ENCODE peak calls at places on chromosomes 6 and 20, in nine cellular contexts. One of them, this sample, is unnamed.

GRCh38 chr20:11849976-11850670 is 67.6 kb upstream of the BTBD3 start:
- DNase-seq in pancreas: no peak
- DNase-seq in ascending aorta: no peak
- DNase-seq in BE2C: no peak
- DNase-seq in heart left ventricle: no peak
- DNase-seq in fibroblast of lung: peak
- DNase-seq in left ventricle myocardium inferior: no peak
- DNase-seq in AG09309: peak
- DNase-seq in A549: no peak
- DNase-seq in this sample: peak

GRCh38 chr6:144033816-144034540 is 25.9 kb upstream of the PLAGL1 start:
- DNase-seq in left ventricle myocardium inferior: no peak
- DNase-seq in fibroblast of lung: peak
- DNase-seq in pancreas: no peak
- DNase-seq in BE2C: no peak
- DNase-seq in AG09309: peak
- DNase-seq in A549: no peak
- DNase-seq in ascending aorta: no peak
- DNase-seq in heart left ventricle: no peak
- DNase-seq in this sample: peak

GRCh38 chr6:9428416-9429172 is 986.3 kb downstream of the TFAP2A start:
- DNase-seq in fibroblast of lung: peak
- DNase-seq in pancreas: no peak
- DNase-seq in BE2C: no peak
- DNase-seq in AG09309: no peak
- DNase-seq in A549: no peak
- DNase-seq in heart left ventricle: no peak
- DNase-seq in ascending aorta: no peak
- DNase-seq in left ventricle myocardium inferior: no peak
- DNase-seq in this sample: peak

GRCh38 chr6:165091121-165091785 is 218.2 kb downstream of the C6orf118 start:
- DNase-seq in fibroblast of lung: no peak
- DNase-seq in pancreas: no peak
- DNase-seq in ascending aorta: no peak
- DNase-seq in BE2C: no peak
- DNase-seq in left ventricle myocardium inferior: no peak
- DNase-seq in heart left ventricle: no peak
- DNase-seq in AG09309: peak
- DNase-seq in A549: no peak
- DNase-seq in this sample: no peak

GRCh38 chr20:32036252-32036651 is 15.8 kb upstream of the HCK start:
- DNase-seq in pancreas: no peak
- DNase-seq in fibroblast of lung: no peak
- DNase-seq in AG09309: no peak
- DNase-seq in BE2C: no peak
- DNase-seq in heart left ventricle: no peak
- DNase-seq in A549: no peak
- DNase-seq in ascending aorta: no peak
- DNase-seq in left ventricle myocardium inferior: no peak
- DNase-seq in this sample: no peak

GRCh38 chr6:30206799-30207618 is 6.2 kb downstream of the TRIM26 start:
- DNase-seq in heart left ventricle: no peak
- DNase-seq in left ventricle myocardium inferior: no peak
- DNase-seq in ascending aorta: no peak
- DNase-seq in A549: peak
- DNase-seq in BE2C: no peak
- DNase-seq in fibroblast of lung: peak
- DNase-seq in AG09309: no peak
- DNase-seq in pancreas: no peak
- DNase-seq in this sample: peak

GRCh38 chr6:125789576-125790402 is 971 bp upstream of the NCOA7 start:
- DNase-seq in pancreas: peak
- DNase-seq in ascending aorta: no peak
- DNase-seq in A549: peak
- DNase-seq in left ventricle myocardium inferior: peak
- DNase-seq in fibroblast of lung: peak
- DNase-seq in AG09309: no peak
- DNase-seq in BE2C: peak
- DNase-seq in heart left ventricle: peak
- DNase-seq in this sample: peak

GRCh38 chr6:98984102-98984501 is 36.4 kb upstream of the FBXL4 start:
- DNase-seq in left ventricle myocardium inferior: no peak
- DNase-seq in heart left ventricle: no peak
- DNase-seq in BE2C: peak
- DNase-seq in A549: no peak
- DNase-seq in AG09309: no peak
- DNase-seq in fibroblast of lung: no peak
- DNase-seq in pancreas: no peak
- DNase-seq in ascending aorta: no peak
- DNase-seq in this sample: no peak

GRCh38 chr20:1813674-1814635 is 81.3 kb upstream of the SIRPA start:
- DNase-seq in left ventricle myocardium inferior: no peak
- DNase-seq in AG09309: no peak
- DNase-seq in pancreas: no peak
- DNase-seq in A549: no peak
- DNase-seq in BE2C: no peak
- DNase-seq in ascending aorta: no peak
- DNase-seq in heart left ventricle: no peak
- DNase-seq in fibroblast of lung: peak
- DNase-seq in this sample: no peak

GRCh38 chr20:42258568-42258967 is 640.4 kb upstream of the CHD6 start:
- DNase-seq in BE2C: no peak
- DNase-seq in AG09309: no peak
- DNase-seq in heart left ventricle: no peak
- DNase-seq in ascending aorta: no peak
- DNase-seq in fibroblast of lung: no peak
- DNase-seq in left ventricle myocardium inferior: no peak
- DNase-seq in pancreas: no peak
- DNase-seq in A549: no peak
- DNase-seq in this sample: no peak

GRCh38 chr6:14713008-14713452 is 532.8 kb upstream of the JARID2 start:
- DNase-seq in A549: peak
- DNase-seq in heart left ventricle: peak
- DNase-seq in pancreas: no peak
- DNase-seq in ascending aorta: no peak
- DNase-seq in left ventricle myocardium inferior: peak
- DNase-seq in BE2C: peak
- DNase-seq in AG09309: peak
- DNase-seq in fibroblast of lung: peak
- DNase-seq in this sample: peak

GRCh38 chr6:149499066-149499465 is 14.3 kb upstream of the ZC3H12D start:
- DNase-seq in ascending aorta: no peak
- DNase-seq in BE2C: no peak
- DNase-seq in heart left ventricle: no peak
- DNase-seq in AG09309: no peak
- DNase-seq in A549: no peak
- DNase-seq in fibroblast of lung: peak
- DNase-seq in left ventricle myocardium inferior: no peak
- DNase-seq in pancreas: no peak
- DNase-seq in this sample: peak

GRCh38 chr6:63245908-63246307 is 34.6 kb downstream of the FKBP1C start:
- DNase-seq in ascending aorta: no peak
- DNase-seq in fibroblast of lung: no peak
- DNase-seq in heart left ventricle: no peak
- DNase-seq in left ventricle myocardium inferior: no peak
- DNase-seq in A549: peak
- DNase-seq in AG09309: no peak
- DNase-seq in BE2C: no peak
- DNase-seq in pancreas: no peak
- DNase-seq in this sample: no peak

GRCh38 chr6:134398453-134398852 is 80.5 kb upstream of the SGK1 start:
- DNase-seq in BE2C: no peak
- DNase-seq in left ventricle myocardium inferior: no peak
- DNase-seq in A549: no peak
- DNase-seq in AG09309: no peak
- DNase-seq in heart left ventricle: no peak
- DNase-seq in fibroblast of lung: no peak
- DNase-seq in pancreas: peak
- DNase-seq in ascending aorta: no peak
- DNase-seq in this sample: no peak

GRCh38 chr6:68967549-68968300 is 332.6 kb downstream of the ADGRB3 start:
- DNase-seq in pancreas: peak
- DNase-seq in AG09309: no peak
- DNase-seq in BE2C: peak
- DNase-seq in fibroblast of lung: peak
- DNase-seq in ascending aorta: no peak
- DNase-seq in heart left ventricle: peak
- DNase-seq in left ventricle myocardium inferior: peak
- DNase-seq in A549: peak
- DNase-seq in this sample: peak

GRCh38 chr6:163711615-163712568 is 297.4 kb downstream of the QKI start:
- DNase-seq in BE2C: peak
- DNase-seq in heart left ventricle: peak
- DNase-seq in AG09309: no peak
- DNase-seq in A549: no peak
- DNase-seq in fibroblast of lung: peak
- DNase-seq in left ventricle myocardium inferior: peak
- DNase-seq in pancreas: peak
- DNase-seq in ascending aorta: peak
- DNase-seq in this sample: no peak

GRCh38 chr6:142441716-142442115 is 139.9 kb downstream of the ADGRG6 start:
- DNase-seq in left ventricle myocardium inferior: no peak
- DNase-seq in pancreas: no peak
- DNase-seq in A549: no peak
- DNase-seq in fibroblast of lung: no peak
- DNase-seq in AG09309: no peak
- DNase-seq in ascending aorta: no peak
- DNase-seq in BE2C: no peak
- DNase-seq in heart left ventricle: no peak
- DNase-seq in this sample: no peak

GRCh38 chr20:48877299-48877698 is 44.2 kb upstream of the ARFGEF2 start:
- DNase-seq in left ventricle myocardium inferior: no peak
- DNase-seq in fibroblast of lung: no peak
- DNase-seq in pancreas: no peak
- DNase-seq in BE2C: no peak
- DNase-seq in heart left ventricle: no peak
- DNase-seq in AG09309: no peak
- DNase-seq in A549: no peak
- DNase-seq in ascending aorta: no peak
- DNase-seq in this sample: peak

GRCh38 chr20:17026346-17026745 is 200.5 kb upstream of the PCSK2 start:
- DNase-seq in ascending aorta: no peak
- DNase-seq in AG09309: no peak
- DNase-seq in A549: no peak
- DNase-seq in fibroblast of lung: no peak
- DNase-seq in pancreas: no peak
- DNase-seq in left ventricle myocardium inferior: no peak
- DNase-seq in heart left ventricle: no peak
- DNase-seq in BE2C: no peak
- DNase-seq in this sample: no peak

GRCh38 chr20:46341374-46342044 is 33.2 kb upstream of the CDH22 start:
- DNase-seq in A549: no peak
- DNase-seq in fibroblast of lung: no peak
- DNase-seq in ascending aorta: no peak
- DNase-seq in AG09309: no peak
- DNase-seq in BE2C: no peak
- DNase-seq in pancreas: no peak
- DNase-seq in left ventricle myocardium inferior: no peak
- DNase-seq in heart left ventricle: no peak
- DNase-seq in this sample: no peak

GRCh38 chr6:144585217-144585814 is 300.2 kb downstream of the UTRN start:
- DNase-seq in heart left ventricle: no peak
- DNase-seq in A549: peak
- DNase-seq in pancreas: no peak
- DNase-seq in AG09309: no peak
- DNase-seq in BE2C: peak
- DNase-seq in fibroblast of lung: peak
- DNase-seq in left ventricle myocardium inferior: no peak
- DNase-seq in ascending aorta: no peak
- DNase-seq in this sample: peak

GRCh38 chr20:34390769-34391447 is 27.8 kb downstream of the ITCH start:
- DNase-seq in left ventricle myocardium inferior: no peak
- DNase-seq in A549: peak
- DNase-seq in pancreas: no peak
- DNase-seq in fibroblast of lung: peak
- DNase-seq in heart left ventricle: no peak
- DNase-seq in BE2C: peak
- DNase-seq in ascending aorta: peak
- DNase-seq in AG09309: peak
- DNase-seq in this sample: peak

GRCh38 chr20:18431206-18431605 is 35.6 kb downstream of the DZANK1 start:
- DNase-seq in left ventricle myocardium inferior: no peak
- DNase-seq in BE2C: no peak
- DNase-seq in ascending aorta: no peak
- DNase-seq in pancreas: no peak
- DNase-seq in A549: no peak
- DNase-seq in fibroblast of lung: no peak
- DNase-seq in heart left ventricle: no peak
- DNase-seq in AG09309: no peak
- DNase-seq in this sample: no peak
- TF ChIP-seq CTCF in left ventricle myocardium inferior: peak
- TF ChIP-seq CTCF in BE2C: no peak
- TF ChIP-seq CTCF in ascending aorta: no peak
- TF ChIP-seq CTCF in pancreas: no peak
- TF ChIP-seq CTCF in A549: no peak
- TF ChIP-seq CTCF in fibroblast of lung: no peak
- TF ChIP-seq CTCF in heart left ventricle: no peak
- TF ChIP-seq CTCF in AG09309: no peak
- TF ChIP-seq CTCF in this sample: no peak

GRCh38 chr20:63049191-63049518 is 42.4 kb upstream of the BHLHE23 start:
- DNase-seq in left ventricle myocardium inferior: no peak
- DNase-seq in ascending aorta: no peak
- DNase-seq in A549: no peak
- DNase-seq in AG09309: no peak
- DNase-seq in heart left ventricle: no peak
- DNase-seq in fibroblast of lung: no peak
- DNase-seq in BE2C: no peak
- DNase-seq in pancreas: no peak
- DNase-seq in this sample: no peak
- H3K4me3 ChIP-seq in left ventricle myocardium inferior: no peak
- H3K4me3 ChIP-seq in ascending aorta: no peak
- H3K4me3 ChIP-seq in A549: no peak
- H3K4me3 ChIP-seq in AG09309: no peak
- H3K4me3 ChIP-seq in heart left ventricle: no peak
- H3K4me3 ChIP-seq in fibroblast of lung: no peak
- H3K4me3 ChIP-seq in BE2C: no peak
- H3K4me3 ChIP-seq in pancreas: no peak
- H3K4me3 ChIP-seq in this sample: no peak

DNA sequence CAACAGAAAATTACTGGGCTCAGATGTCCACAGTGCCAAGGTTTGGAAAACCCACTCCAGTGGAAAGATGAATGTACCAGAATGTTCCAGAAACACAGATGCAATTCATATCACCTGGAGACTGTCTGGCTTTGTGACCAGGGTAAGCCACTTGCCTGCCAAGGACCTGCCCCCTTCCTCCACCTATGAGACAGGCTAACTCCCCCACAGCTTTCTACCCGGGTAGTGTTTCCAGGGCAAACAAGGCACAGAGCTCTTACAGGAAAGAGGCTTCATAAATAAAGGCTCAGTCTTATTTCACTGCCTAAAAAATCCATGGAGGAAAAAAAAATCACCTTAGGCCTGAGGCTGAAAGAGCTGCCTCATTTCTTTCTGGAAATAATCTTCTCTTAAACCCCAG is 198.9 kb upstream of the PMEPA1 start:
- DNase-seq in fibroblast of lung: no peak
- DNase-seq in BE2C: no peak
- DNase-seq in pancreas: no peak
- DNase-seq in heart left ventricle: no peak
- DNase-seq in ascending aorta: no peak
- DNase-seq in left ventricle myocardium inferior: no peak
- DNase-seq in AG09309: no peak
- DNase-seq in A549: no peak
- DNase-seq in this sample: no peak
- TF ChIP-seq CTCF in fibroblast of lung: no peak
- TF ChIP-seq CTCF in BE2C: no peak
- TF ChIP-seq CTCF in pancreas: no peak
- TF ChIP-seq CTCF in heart left ventricle: no peak
- TF ChIP-seq CTCF in ascending aorta: no peak
- TF ChIP-seq CTCF in left ventricle myocardium inferior: no peak
- TF ChIP-seq CTCF in AG09309: no peak
- TF ChIP-seq CTCF in A549: no peak
- TF ChIP-seq CTCF in this sample: no peak

GRCh38 chr6:39137235-39137634 is 22.2 kb upstream of the SAYSD1 start:
- DNase-seq in A549: peak
- DNase-seq in left ventricle myocardium inferior: no peak
- DNase-seq in pancreas: peak
- DNase-seq in fibroblast of lung: peak
- DNase-seq in heart left ventricle: peak
- DNase-seq in AG09309: no peak
- DNase-seq in ascending aorta: no peak
- DNase-seq in BE2C: no peak
- DNase-seq in this sample: peak
- H3K4me3 ChIP-seq in A549: no peak
- H3K4me3 ChIP-seq in left ventricle myocardium inferior: no peak
- H3K4me3 ChIP-seq in pancreas: no peak
- H3K4me3 ChIP-seq in fibroblast of lung: no peak
- H3K4me3 ChIP-seq in heart left ventricle: no peak
- H3K4me3 ChIP-seq in AG09309: no peak
- H3K4me3 ChIP-seq in ascending aorta: no peak
- H3K4me3 ChIP-seq in BE2C: no peak
- H3K4me3 ChIP-seq in this sample: no peak